ENCODE peak calls at places on chromosomes 7 and 10, in seven cellular contexts. I, H, Y, M, C, G and J are unnamed samples.

GRCh38 chr10:93826355-93826754 is 67.4 kb upstream of the SLC35G1 start:
- DNase-seq in Y (no peak), M (no peak), H (no peak), I (no peak), C (no peak), G (no peak), J (no peak)

GRCh38 chr10:120077707-120078492 is 185.4 kb downstream of the SEC23IP start:
- DNase-seq in G (no peak), C (no peak), M (no peak), H (no peak), Y (no peak), I (no peak), J (no peak)

GRCh38 chr7:113370910-113371309 is 252.6 kb upstream of the SMIM30 start:
- DNase-seq in M (no peak), C (no peak), I (no peak), H (no peak), G (no peak), Y (no peak), J (no peak)

GRCh38 chr10:119252051-119252465 is 44.7 kb downstream of the GRK5 start:
- DNase-seq in H (no peak), I (no peak), Y (no peak), C (peak; percentile 5), M (no peak), G (no peak), J (no peak)

GRCh38 chr7:411677-412312 is 107.9 kb downstream of the PDGFA start:
- DNase-seq in M (no peak), C (no peak), H (no peak), Y (no peak), I (no peak), G (no peak), J (no peak)

GRCh38 chr10:95867866-95868265 is 39.9 kb upstream of the CC2D2B start:
- DNase-seq in Y (no peak), I (no peak), G (no peak), H (no peak), C (no peak), M (no peak), J (no peak)

GRCh38 chr7:117124585-117125220 is 171.4 kb downstream of the ST7 start:
- DNase-seq in M (peak; percentile 82), H (peak; percentile 75), C (no peak), I (peak; percentile 86), G (peak; percentile 68), Y (peak; percentile 94), J (peak; percentile 28)

GRCh38 chr10:21184216-21184615 is 287.1 kb upstream of the NEBL start:
- DNase-seq in G (no peak), H (no peak), I (no peak), M (no peak), C (no peak), Y (peak; percentile 73), J (no peak)

GRCh38 chr10:79407397-79407796 is 38.0 kb downstream of the ZCCHC24 start:
- DNase-seq in C (no peak), M (no peak), I (no peak), G (no peak), H (no peak), Y (no peak), J (no peak)